ENCODE peak calls at places on chromosome 1, in five cellular contexts. B, H, D, A and Z are unnamed samples.
A peak's percentile ranks its signal among the peaks of the same experiment; 100 is the strongest.

GRCh38 chr1:19599810-19600209 is 44.3 kb upstream of the NBL1 start:
- DNase-seq in B (no peak), H (no peak), D (no peak), A (no peak), Z (no peak)

GRCh38 chr1:102434421-102434820 is 437.7 kb upstream of the OLFM3 start:
- DNase-seq in B (no peak), H (no peak), D (no peak), A (no peak), Z (no peak)

GRCh38 chr1:64536217-64536835 is 66.4 kb downstream of the CACHD1 start:
- DNase-seq in B (no peak), H (no peak), D (no peak), A (no peak), Z (no peak)

GRCh38 chr1:175197536-175197935 is 5.0 kb upstream of the KIAA0040 start:
- DNase-seq in B (no peak), H (peak; percentile 62), D (no peak), A (no peak), Z (no peak)

GRCh38 chr1:66532214-66532613 is 1.7 kb upstream of the SGIP1 start:
- DNase-seq in B (no peak), H (no peak), D (no peak), A (no peak), Z (no peak)

GRCh38 chr1:20185834-20186782 is at the start of the genes PLA2G2C and UBXN10:
- DNase-seq in B (peak; percentile 71), H (peak; percentile 61), D (no peak), A (peak; percentile 75), Z (peak; percentile 36)

GRCh38 chr1:229940689-229941088 is 126.3 kb upstream of the GALNT2 start:
- DNase-seq in B (no peak), H (no peak), D (no peak), A (no peak), Z (no peak)

GRCh38 chr1:58979085-58979484 is 195.2 kb upstream of the JUN start:
- DNase-seq in B (no peak), H (no peak), D (no peak), A (no peak), Z (no peak)

GRCh38 chr1:17653728-17654351 is 101.3 kb upstream of the ACTL8 start:
- DNase-seq in B (no peak), H (no peak), D (no peak), A (peak; percentile 7), Z (no peak)

GRCh38 chr1:109498161-109498801 is 4.4 kb downstream of the CYB561D1 start:
- DNase-seq in B (no peak), H (no peak), D (no peak), A (no peak), Z (no peak)

GRCh38 chr1:244010191-244010590 is 40.9 kb upstream of the ZBTB18 start:
- DNase-seq in B (peak; percentile 3), H (no peak), D (peak; percentile 7), A (peak; percentile 27), Z (no peak)